ENCODE peak calls at places on chromosomes 1 and 21, in five cellular contexts. P is NCI-H510A, C is AG20443, Y is HEK293T, O is T-helper 2 cell. Z is an unnamed sample.

GRCh38 chr1:45010855-45011811 is at the start of gene HECTD3:
- DNase-seq in P (peak), C (peak), O (peak), Y (peak), Z (peak)

GRCh38 chr21:46229133-46229922 is 754 bp upstream of the LSS start:
- DNase-seq in O (peak), C (no peak), Y (peak), P (peak), Z (no peak)

GRCh38 chr1:39799770-39800470 is 11.3 kb upstream of the BMP8B start:
- DNase-seq in O (peak), P (peak), C (peak), Y (peak), Z (peak)

GRCh38 chr1:156936721-156937220 is 16.3 kb downstream of the LRRC71 start:
- DNase-seq in O (no peak), P (no peak), C (no peak), Y (no peak), Z (no peak)

GRCh38 chr1:38285807-38286530 is 239.4 kb upstream of the POU3F1 start:
- DNase-seq in P (no peak), Y (no peak), O (no peak), C (no peak), Z (no peak)

GRCh38 chr1:176136891-176137290 is 70.2 kb downstream of the COP1 start:
- DNase-seq in C (no peak), Y (no peak), O (no peak), P (no peak), Z (no peak)

GRCh38 chr1:159945483-159946241 is at the start of gene IGSF9:
- DNase-seq in O (peak), C (peak), Y (peak), P (peak), Z (peak)

GRCh38 chr1:183103141-183103540 is 79.9 kb downstream of the LAMC1 start:
- DNase-seq in Y (peak), P (peak), C (no peak), O (no peak), Z (no peak)

GRCh38 chr1:217602380-217602779 is 28.5 kb downstream of the GPATCH2 start:
- DNase-seq in C (no peak), O (no peak), P (no peak), Y (no peak), Z (no peak)

GRCh38 chr1:215344534-215344933 is 222.6 kb upstream of the KCTD3 start:
- DNase-seq in O (no peak), C (no peak), P (no peak), Y (no peak), Z (no peak)